ENCODE peak calls at places on chromosomes 5 and 9, in seven cellular contexts. K is GM23338; V is CD4-positive, alpha-beta memory T cell; R is astrocyte; J is colonic mucosa; I is mesendoderm; C is tibial artery. Q is an unnamed sample. For H3K36me3, the result is how much of the 10 kb centered on the place peaks cover.

GRCh38 chr5:90793183-90793582 is 234.6 kb downstream of the ADGRV1 start:
- DNase-seq in K (no peak), V (no peak), R (no peak), J (no peak), I (no peak), C (no peak), Q (no peak)

GRCh38 chr9:6938873-6939272 is 181.1 kb downstream of the KDM4C start:
- DNase-seq in K (no peak), V (no peak), R (peak), J (no peak), I (no peak), C (no peak), Q (no peak)

GRCh38 chr5:40677456-40677855 is 2.3 kb upstream of the PTGER4 start:
- DNase-seq in K (no peak), V (no peak), R (no peak), J (no peak), I (no peak), C (no peak), Q (no peak)

GRCh38 chr9:137439158-137439714 is 1.9 kb downstream of the ENTPD8 start:
- DNase-seq in K (no peak), V (no peak), R (no peak), J (no peak), I (no peak), C (no peak), Q (no peak)

GRCh38 chr5:93831449-93831848 is 90.0 kb upstream of the POU5F2 start:
- DNase-seq in K (no peak), V (no peak), R (peak), J (no peak), I (no peak), C (no peak), Q (no peak)

GRCh38 chr5:141617128-141617527 is 1.7 kb downstream of the DIAPH1 start:
- DNase-seq in K (no peak), V (no peak), R (no peak), J (no peak), I (no peak), C (no peak), Q (no peak)

GRCh38 chr5:150492621-150493020 is 15.3 kb upstream of the NDST1 start:
- DNase-seq in K (no peak), V (no peak), R (peak), J (no peak), I (no peak), C (no peak), Q (peak)

GRCh38 chr9:109241931-109242330 is 74.9 kb upstream of the FRRS1L start:
- DNase-seq in K (no peak), V (no peak), R (no peak), J (no peak), I (no peak), C (no peak), Q (no peak)

GRCh38 chr5:6013496-6013895 is 364.9 kb downstream of the MED10 start:
- DNase-seq in K (no peak), V (no peak), R (no peak), J (no peak), I (no peak), C (no peak), Q (no peak)

GRCh38 chr5:149162401-149163084 is 21.2 kb downstream of the ABLIM3 start:
- DNase-seq in K (no peak), V (no peak), R (peak), J (no peak), I (no peak), C (no peak), Q (no peak)

GRCh38 chr9:21968331-21969010 is 25.7 kb downstream of the CDKN2A start:
- DNase-seq in K (peak), V (no peak), R (no peak), J (no peak), I (peak), C (no peak), Q (no peak)
- H3K36me3 ChIP-seq in K (under half), V (under half), R (under half), J (under half), I (under half), C (under half), Q (under half)

DNA sequence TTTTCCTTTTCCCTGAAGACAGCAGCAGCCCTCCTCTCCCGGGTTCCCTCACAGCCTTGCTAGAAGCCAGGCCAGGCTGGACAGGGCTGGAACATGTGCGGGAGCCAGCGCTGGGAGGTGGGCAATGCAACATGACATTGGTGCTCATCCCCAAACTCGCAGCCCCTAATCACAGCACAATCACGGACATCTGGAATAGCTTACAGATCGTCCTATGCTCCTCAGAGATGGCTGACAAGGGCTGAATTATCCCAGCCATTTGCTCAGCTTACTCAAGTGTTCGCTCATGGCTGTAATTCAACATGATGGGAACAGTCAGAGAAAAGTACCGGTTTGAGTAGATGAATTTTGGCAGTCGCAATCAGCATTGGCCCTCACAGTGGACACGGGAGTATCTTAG is 49.8 kb downstream of the FSTL4 start:
- DNase-seq in K (no peak), V (no peak), R (no peak), J (no peak), I (no peak), C (no peak), Q (no peak)
- H3K36me3 ChIP-seq in K (under half), V (under half), R (under half), J (under half), I (under half), C (under half), Q (under half)

GRCh38 chr9:133113163-133113927 is 7.7 kb downstream of the RALGDS start:
- DNase-seq in K (no peak), V (no peak), R (peak), J (no peak), I (no peak), C (peak), Q (no peak)
- H3K36me3 ChIP-seq in K (under half), V (under half), R (under half), J (under half), I (under half), C (under half), Q (under half)

GRCh38 chr9:15482146-15482545 is 28.6 kb downstream of the PSIP1 start:
- DNase-seq in K (no peak), V (no peak), R (no peak), J (no peak), I (no peak), C (no peak), Q (no peak)

GRCh38 chr9:15480028-15480427 is 30.7 kb downstream of the PSIP1 start:
- DNase-seq in K (no peak), V (no peak), R (no peak), J (no peak), I (no peak), C (no peak), Q (no peak)

GRCh38 chr9:15485836-15486678 is 24.7 kb downstream of the PSIP1 start:
- DNase-seq in K (peak), V (peak), R (no peak), J (no peak), I (peak), C (no peak), Q (no peak)

DNA sequence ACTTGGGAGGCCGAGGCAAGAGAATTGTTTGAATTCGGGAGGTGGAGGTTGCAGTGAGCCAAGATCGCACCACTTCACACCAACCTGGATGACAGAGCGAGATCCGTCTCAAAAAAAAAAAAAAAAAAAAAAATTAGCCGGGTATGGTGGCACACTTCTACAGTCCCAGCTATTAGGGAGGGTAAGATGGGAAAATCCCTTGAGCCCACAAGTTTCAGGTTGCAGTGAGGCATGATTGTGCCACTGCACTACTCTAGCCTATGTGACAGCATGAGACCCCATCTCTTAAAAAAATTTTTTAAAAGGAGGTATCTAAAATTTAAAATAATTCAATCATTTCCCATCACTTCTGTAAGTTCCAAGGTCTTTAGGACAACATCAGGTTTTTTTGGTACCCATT is 26.0 kb downstream of the PSIP1 start:
- DNase-seq in K (no peak), V (no peak), R (no peak), J (no peak), I (no peak), C (no peak), Q (no peak)
- H3K36me3 ChIP-seq in K (half or more), V (under half), R (under half), J (under half), I (under half), C (under half), Q (under half)

Q was measured in prostate gland.